ENCODE peak calls at places on chromosomes 1 and 21, in five cellular contexts. N is left cardiac atrium, A is RWPE2, S is PC-3, P is mucosa of descending colon. Y is an unnamed sample.

GRCh38 chr1:109208431-109208830 is 5.3 kb upstream of the SARS1 start:
- ATAC-seq in A (no peak), P (peak), N (no peak), S (no peak), Y (no peak)

GRCh38 chr1:153598309-153599172 is 14.4 kb downstream of the S100A16 start:
- ATAC-seq in P (peak), A (peak), N (peak), S (peak), Y (peak)

GRCh38 chr1:40389871-40390560 is 16.5 kb downstream of the SMAP2 start:
- ATAC-seq in A (no peak), S (peak), P (peak), N (peak), Y (no peak)

GRCh38 chr1:12528021-12528852 is 89.8 kb downstream of the DHRS3 start:
- ATAC-seq in N (peak), S (peak), A (peak), P (peak), Y (no peak)

GRCh38 chr1:11923827-11924113 is 2.5 kb downstream of the KIAA2013 start:
- ATAC-seq in A (no peak), N (no peak), P (no peak), S (no peak), Y (no peak)

GRCh38 chr1:207844374-207844773 is 66.6 kb downstream of the CD34 start:
- ATAC-seq in N (peak), S (no peak), A (no peak), P (no peak), Y (no peak)

GRCh38 chr21:41970751-41971653 is 17.2 kb upstream of the C2CD2 start:
- ATAC-seq in A (no peak), P (no peak), S (no peak), N (no peak), Y (no peak)

GRCh38 chr1:5393146-5393545 is 599.1 kb downstream of the NPHP4 start:
- ATAC-seq in S (no peak), A (no peak), P (no peak), N (no peak), Y (no peak)

GRCh38 chr1:237211031-237211430 is 169.0 kb downstream of the RYR2 start:
- ATAC-seq in N (no peak), A (no peak), P (no peak), S (no peak), Y (no peak)

GRCh38 chr1:54314691-54315455 is 91.3 kb downstream of the SSBP3 start:
- ATAC-seq in S (no peak), A (no peak), P (peak), N (no peak), Y (no peak)

GRCh38 chr1:50591598-50591997 is 168.4 kb upstream of the DMRTA2 start:
- ATAC-seq in P (no peak), S (no peak), N (no peak), A (no peak), Y (peak)

GRCh38 chr1:63947904-63948303 is 174.1 kb downstream of the ROR1 start:
- ATAC-seq in S (no peak), N (no peak), P (no peak), A (no peak), Y (no peak)

GRCh38 chr1:45409243-45409642 is 69.0 kb upstream of the MUTYH start:
- ATAC-seq in P (no peak), N (no peak), A (no peak), S (no peak), Y (no peak)

GRCh38 chr1:208178091-208178529 is 66.1 kb downstream of the PLXNA2 start:
- ATAC-seq in S (peak), A (peak), N (no peak), P (peak), Y (no peak)

GRCh38 chr1:40362699-40363098 is 10.8 kb upstream of the SMAP2 start:
- ATAC-seq in N (peak), P (no peak), S (no peak), A (no peak), Y (peak)

GRCh38 chr1:239977414-239977813 is 114.3 kb upstream of the FMN2 start:
- ATAC-seq in A (no peak), N (no peak), S (no peak), P (no peak), Y (peak)

GRCh38 chr1:43660355-43660754 is 10.4 kb downstream of the KDM4A start:
- ATAC-seq in S (no peak), P (no peak), N (no peak), A (no peak), Y (no peak)

GRCh38 chr1:217847643-217848042 is 216.5 kb downstream of the SPATA17 start:
- ATAC-seq in A (no peak), S (no peak), N (no peak), P (no peak), Y (no peak)

GRCh38 chr1:30715886-30716285 is 7.5 kb downstream of the MATN1 start:
- ATAC-seq in P (no peak), N (no peak), A (no peak), S (no peak), Y (no peak)

GRCh38 chr21:43645414-43645891 is 13.8 kb downstream of the HSF2BP start:
- ATAC-seq in N (peak), S (peak), P (peak), A (peak), Y (peak)

GRCh38 chr1:26970810-26971209 is 10.5 kb upstream of the KDF1 start:
- ATAC-seq in P (peak), S (no peak), A (no peak), N (no peak), Y (no peak)

GRCh38 chr1:154769193-154769895 is 100.7 kb downstream of the KCNN3 start:
- ATAC-seq in N (no peak), S (no peak), A (no peak), P (no peak), Y (no peak)

GRCh38 chr1:228478912-228479665 is 8.1 kb upstream of the RNF187 start:
- ATAC-seq in N (peak), A (no peak), P (peak), S (no peak), Y (no peak)

GRCh38 chr1:198649598-198650338 is 10.9 kb downstream of the PTPRC start:
- ATAC-seq in N (no peak), P (no peak), S (no peak), A (no peak), Y (no peak)

GRCh38 chr1:3012511-3013291 is 8.6 kb upstream of the ACTRT2 start:
- ATAC-seq in P (peak), S (peak), N (peak), A (no peak), Y (peak)

GRCh38 chr1:15186846-15187151 is 33.3 kb downstream of the TMEM51 start:
- ATAC-seq in S (no peak), A (no peak), P (no peak), N (no peak), Y (peak)

GRCh38 chr1:165612062-165612461 is 19.0 kb upstream of the MGST3 start:
- ATAC-seq in P (no peak), N (no peak), A (no peak), S (no peak), Y (no peak)

GRCh38 chr1:1069711-1070676 is 4.1 kb downstream of the RNF223 start:
- ATAC-seq in N (no peak), P (no peak), A (no peak), S (no peak), Y (peak)

GRCh38 chr1:116179398-116179797 is 68.2 kb downstream of the MAB21L3 start:
- ATAC-seq in S (no peak), P (peak), A (no peak), N (no peak), Y (no peak)

GRCh38 chr1:229365574-229365973 is 22.7 kb upstream of the CCSAP start:
- ATAC-seq in S (no peak), P (no peak), A (no peak), N (no peak), Y (no peak)

GRCh38 chr1:10046356-10047085 is 13.8 kb downstream of the UBE4B start:
- ATAC-seq in S (no peak), A (no peak), N (peak), P (peak), Y (peak)

GRCh38 chr21:15241997-15242767 is 177.4 kb upstream of the NRIP1 start:
- ATAC-seq in N (no peak), A (peak), S (peak), P (no peak), Y (no peak)

Y was measured in SK-N-SH treated with all-trans-retinoic acid at 6 μM for 48 hours.